ENCODE peak calls at places on chromosomes 16 and 17, in five cellular contexts. T is Caco-2; U is right atrium auricular region; W is CD4-positive, CD25-positive, alpha-beta regulatory T cell; C is OCI-LY7. J is an unnamed sample.

GRCh38 chr17:49746791-49747490 is 17.0 kb downstream of the FAM117A start:
- DNase-seq in W (peak), T (no peak), C (peak), U (no peak), J (peak)

GRCh38 chr17:48456584-48456983 is 26.6 kb upstream of the SKAP1 start:
- DNase-seq in C (no peak), W (no peak), T (peak), U (no peak), J (no peak)

GRCh38 chr17:1561420-1562177 is 993 bp downstream of the PITPNA start:
- DNase-seq in C (peak), W (peak), T (peak), U (no peak), J (no peak)

GRCh38 chr16:64417711-64418227 is 704.1 kb downstream of the CDH11 start:
- DNase-seq in C (no peak), T (no peak), W (no peak), U (no peak), J (no peak)

GRCh38 chr16:7393680-7394079 is 61.0 kb downstream of the RBFOX1 start:
- DNase-seq in T (no peak), W (no peak), U (no peak), C (no peak), J (no peak)

GRCh38 chr16:51429041-51429440 is 278.0 kb upstream of the SALL1 start:
- DNase-seq in T (no peak), C (no peak), U (no peak), W (no peak), J (no peak)

GRCh38 chr16:46789075-46789474 is 40.9 kb upstream of the MYLK3 start:
- DNase-seq in T (no peak), W (no peak), C (no peak), U (no peak), J (no peak)

GRCh38 chr16:1420111-1420539 is 422 bp downstream of the UQCC4 start:
- DNase-seq in T (no peak), U (no peak), W (no peak), C (no peak), J (no peak)

GRCh38 chr17:69733171-69734014 is 318.9 kb downstream of the MAP2K6 start:
- DNase-seq in W (no peak), T (no peak), C (peak), U (no peak), J (no peak)

GRCh38 chr16:87580855-87581261 is 21.4 kb upstream of the JPH3 start:
- DNase-seq in U (no peak), T (no peak), C (no peak), W (no peak), J (no peak)

GRCh38 chr17:37106049-37106448 is 157.3 kb downstream of the AATF start:
- DNase-seq in C (no peak), W (no peak), U (no peak), T (no peak), J (no peak)

GRCh38 chr16:50680907-50681885 is at the start of gene SNX20:
- DNase-seq in U (no peak), T (no peak), C (peak), W (peak), J (no peak)

GRCh38 chr17:63842540-63843386 is at the start of gene SMARCD2:
- DNase-seq in C (peak), T (peak), U (peak), W (peak), J (peak)

GRCh38 chr17:60080545-60080944 is 1.8 kb upstream of the HEATR6 start:
- DNase-seq in T (no peak), C (no peak), U (no peak), W (no peak), J (peak)

GRCh38 chr17:43917348-43918025 is 10.2 kb upstream of the MPP2 start:
- DNase-seq in T (no peak), U (no peak), C (no peak), W (peak), J (no peak)

DNA sequence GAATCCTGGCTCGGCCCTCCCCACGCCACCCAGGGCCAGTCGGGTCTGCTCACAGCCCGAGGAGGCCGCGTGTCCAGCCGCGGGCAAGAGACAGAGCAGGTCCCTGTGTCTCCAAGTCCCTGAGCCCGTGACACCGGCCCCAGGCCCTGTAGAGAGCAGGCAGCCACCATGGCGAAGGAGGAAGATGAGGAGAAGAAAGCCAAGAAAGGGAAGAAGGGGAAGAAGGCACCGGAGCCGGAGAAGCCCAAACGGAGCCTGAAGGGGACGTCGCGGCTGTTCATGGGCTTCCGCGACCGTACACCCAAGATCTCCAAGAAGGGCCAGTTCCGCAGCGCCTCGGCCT is 10.0 kb downstream of the MYO15A start:
- DNase-seq in T (no peak), W (no peak), U (no peak), C (no peak), J (no peak)
- H3K4me3 ChIP-seq in T (no peak), W (no peak), U (no peak), C (no peak), J (no peak)

GRCh38 chr17:29661220-29661619 is 38.5 kb upstream of the CORO6 start:
- DNase-seq in T (no peak), C (no peak), W (no peak), U (no peak), J (no peak)
- H3K4me3 ChIP-seq in T (no peak), C (no peak), W (no peak), U (no peak), J (no peak)

GRCh38 chr17:32870027-32870670 is 6.8 kb downstream of the MYO1D start:
- DNase-seq in C (no peak), U (no peak), T (no peak), W (no peak), J (no peak)
- H3K4me3 ChIP-seq in C (no peak), U (no peak), T (no peak), W (no peak), J (no peak)

DNA sequence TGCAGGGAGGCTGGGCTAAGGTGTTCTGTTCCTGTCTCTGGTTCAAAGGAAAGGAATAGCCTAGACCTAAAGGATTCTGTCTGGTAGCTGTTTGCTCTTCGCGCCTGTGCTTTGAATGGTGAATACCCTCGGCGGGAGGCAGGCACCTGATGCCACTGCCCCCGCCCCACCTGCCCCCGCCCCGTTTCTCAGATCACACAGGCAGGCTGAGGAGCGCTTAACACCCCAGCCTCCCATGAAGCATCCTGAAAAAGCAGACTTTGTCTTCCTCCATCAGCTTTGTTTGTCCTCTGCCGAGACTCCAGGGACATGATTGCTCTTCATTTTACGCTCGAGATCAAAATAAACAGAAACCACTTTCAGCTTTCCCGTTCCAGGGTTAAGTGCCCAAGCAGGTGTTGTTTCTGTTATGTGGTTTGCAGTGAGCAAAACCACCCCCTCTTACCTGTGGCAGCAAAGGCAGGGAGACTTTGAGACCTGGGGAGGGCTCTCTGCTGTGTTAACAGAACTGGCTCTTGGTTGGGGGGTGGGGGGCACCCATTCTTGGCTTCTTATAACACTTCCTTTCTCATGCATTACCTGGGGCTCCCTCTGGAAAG is 452.1 kb downstream of the WWOX start:
- DNase-seq in W (no peak), T (no peak), U (no peak), C (no peak), J (peak)
- H3K4me3 ChIP-seq in W (no peak), T (no peak), U (no peak), C (no peak), J (no peak)